ENCODE peak calls at places on chromosomes 6 and 20, in six cellular contexts. One of them, this sample, is unnamed. For H3K4me1 and H3K27me3, the result is how much of the 10 kb centered on the place peaks cover.

GRCh38 chr6:149080511-149080910 is 237.0 kb upstream of the TAB2 start:
- DNase-seq in heart left ventricle: no peak
- DNase-seq in neural progenitor cell: no peak
- DNase-seq in K562: no peak
- DNase-seq in MM.1S: no peak
- DNase-seq in transverse colon: no peak
- DNase-seq in this sample: no peak

GRCh38 chr6:68633654-68634502 is 1.2 kb upstream of the ADGRB3 start:
- DNase-seq in heart left ventricle: no peak
- DNase-seq in neural progenitor cell: no peak
- DNase-seq in K562: no peak
- DNase-seq in MM.1S: peak
- DNase-seq in transverse colon: no peak
- DNase-seq in this sample: no peak

GRCh38 chr20:25042531-25043498 is 15.1 kb downstream of the ACSS1 start:
- DNase-seq in heart left ventricle: peak
- DNase-seq in neural progenitor cell: no peak
- DNase-seq in K562: no peak
- DNase-seq in MM.1S: no peak
- DNase-seq in transverse colon: peak
- DNase-seq in this sample: no peak

GRCh38 chr20:10906830-10907229 is 233.0 kb upstream of the JAG1 start:
- DNase-seq in heart left ventricle: no peak
- DNase-seq in neural progenitor cell: no peak
- DNase-seq in K562: no peak
- DNase-seq in MM.1S: no peak
- DNase-seq in transverse colon: no peak
- DNase-seq in this sample: no peak

GRCh38 chr6:80541186-80541585 is 434.7 kb downstream of the BCKDHB start:
- DNase-seq in heart left ventricle: no peak
- DNase-seq in neural progenitor cell: no peak
- DNase-seq in K562: no peak
- DNase-seq in MM.1S: no peak
- DNase-seq in transverse colon: no peak
- DNase-seq in this sample: no peak

GRCh38 chr6:105324386-105325000 is 78.4 kb downstream of the PREP start:
- DNase-seq in heart left ventricle: no peak
- DNase-seq in neural progenitor cell: no peak
- DNase-seq in K562: no peak
- DNase-seq in MM.1S: no peak
- DNase-seq in transverse colon: no peak
- DNase-seq in this sample: no peak

GRCh38 chr20:42270539-42270938 is 652.4 kb upstream of the CHD6 start:
- DNase-seq in heart left ventricle: no peak
- DNase-seq in neural progenitor cell: no peak
- DNase-seq in K562: no peak
- DNase-seq in MM.1S: no peak
- DNase-seq in transverse colon: no peak
- DNase-seq in this sample: no peak

GRCh38 chr20:1108437-1108920 is 9.9 kb upstream of the PSMF1 start:
- DNase-seq in heart left ventricle: peak
- DNase-seq in neural progenitor cell: peak
- DNase-seq in K562: peak
- DNase-seq in MM.1S: peak
- DNase-seq in transverse colon: peak
- DNase-seq in this sample: peak

GRCh38 chr6:34295721-34296120 is 46.9 kb upstream of the SMIM29 start:
- DNase-seq in heart left ventricle: no peak
- DNase-seq in neural progenitor cell: no peak
- DNase-seq in K562: no peak
- DNase-seq in MM.1S: peak
- DNase-seq in transverse colon: no peak
- DNase-seq in this sample: no peak

GRCh38 chr20:11845311-11845710 is 72.4 kb upstream of the BTBD3 start:
- DNase-seq in heart left ventricle: no peak
- DNase-seq in neural progenitor cell: no peak
- DNase-seq in K562: no peak
- DNase-seq in MM.1S: no peak
- DNase-seq in transverse colon: no peak
- DNase-seq in this sample: no peak

GRCh38 chr6:44542401-44543116 is 155.1 kb downstream of the CDC5L start:
- DNase-seq in heart left ventricle: no peak
- DNase-seq in neural progenitor cell: peak
- DNase-seq in K562: no peak
- DNase-seq in MM.1S: no peak
- DNase-seq in transverse colon: no peak
- DNase-seq in this sample: no peak

GRCh38 chr6:88813045-88813444 is 150.4 kb downstream of the RNGTT start:
- DNase-seq in heart left ventricle: no peak
- DNase-seq in neural progenitor cell: no peak
- DNase-seq in K562: no peak
- DNase-seq in MM.1S: no peak
- DNase-seq in transverse colon: no peak
- DNase-seq in this sample: no peak

GRCh38 chr6:32635526-32636123 is 1.6 kb upstream of the HLA-DQA1 start:
- DNase-seq in heart left ventricle: no peak
- DNase-seq in neural progenitor cell: no peak
- DNase-seq in K562: no peak
- DNase-seq in MM.1S: peak
- DNase-seq in transverse colon: no peak
- DNase-seq in this sample: no peak

GRCh38 chr20:62716198-62716940 is 7.7 kb downstream of the NTSR1 start:
- DNase-seq in heart left ventricle: no peak
- DNase-seq in neural progenitor cell: no peak
- DNase-seq in K562: no peak
- DNase-seq in MM.1S: no peak
- DNase-seq in transverse colon: no peak
- DNase-seq in this sample: no peak

GRCh38 chr6:108565893-108566292 is 5.2 kb downstream of the FOXO3 start:
- DNase-seq in heart left ventricle: peak
- DNase-seq in neural progenitor cell: no peak
- DNase-seq in K562: no peak
- DNase-seq in MM.1S: peak
- DNase-seq in transverse colon: peak
- DNase-seq in this sample: no peak

GRCh38 chr20:18138639-18139583 is 1.2 kb downstream of the KAT14 start:
- DNase-seq in heart left ventricle: no peak
- DNase-seq in neural progenitor cell: no peak
- DNase-seq in K562: no peak
- DNase-seq in MM.1S: no peak
- DNase-seq in transverse colon: no peak
- DNase-seq in this sample: no peak

GRCh38 chr20:51486197-51487005 is 56.1 kb downstream of the NFATC2 start:
- DNase-seq in heart left ventricle: no peak
- DNase-seq in neural progenitor cell: no peak
- DNase-seq in K562: no peak
- DNase-seq in MM.1S: no peak
- DNase-seq in transverse colon: no peak
- DNase-seq in this sample: no peak

GRCh38 chr6:52361347-52361944 is 505 bp upstream of the PAQR8 start:
- DNase-seq in heart left ventricle: peak
- DNase-seq in neural progenitor cell: no peak
- DNase-seq in K562: peak
- DNase-seq in MM.1S: no peak
- DNase-seq in transverse colon: peak
- DNase-seq in this sample: no peak

GRCh38 chr20:24603454-24603853 is 134.0 kb downstream of the SYNDIG1 start:
- DNase-seq in heart left ventricle: no peak
- DNase-seq in neural progenitor cell: no peak
- DNase-seq in K562: no peak
- DNase-seq in MM.1S: no peak
- DNase-seq in transverse colon: no peak
- DNase-seq in this sample: no peak

GRCh38 chr20:16747291-16747811 is 807 bp upstream of the OTOR start:
- DNase-seq in heart left ventricle: no peak
- DNase-seq in neural progenitor cell: no peak
- DNase-seq in K562: no peak
- DNase-seq in MM.1S: no peak
- DNase-seq in transverse colon: no peak
- DNase-seq in this sample: no peak

GRCh38 chr6:42385339-42385738 is 66.4 kb downstream of the TRERF1 start:
- DNase-seq in heart left ventricle: no peak
- DNase-seq in neural progenitor cell: no peak
- DNase-seq in K562: no peak
- DNase-seq in MM.1S: peak
- DNase-seq in transverse colon: no peak
- DNase-seq in this sample: no peak

GRCh38 chr20:19806806-19807691 is 49.0 kb downstream of the RIN2 start:
- DNase-seq in heart left ventricle: no peak
- DNase-seq in neural progenitor cell: no peak
- DNase-seq in K562: no peak
- DNase-seq in MM.1S: no peak
- DNase-seq in transverse colon: no peak
- DNase-seq in this sample: no peak

GRCh38 chr20:37539956-37540455 is 12.3 kb upstream of the BLCAP start:
- DNase-seq in heart left ventricle: no peak
- DNase-seq in neural progenitor cell: no peak
- DNase-seq in K562: no peak
- DNase-seq in MM.1S: no peak
- DNase-seq in transverse colon: no peak
- DNase-seq in this sample: no peak

GRCh38 chr20:37544386-37544785 is 16.7 kb upstream of the BLCAP start:
- DNase-seq in heart left ventricle: no peak
- DNase-seq in neural progenitor cell: no peak
- DNase-seq in K562: no peak
- DNase-seq in MM.1S: no peak
- DNase-seq in transverse colon: no peak
- DNase-seq in this sample: no peak

GRCh38 chr20:37543828-37544227 is 16.2 kb upstream of the BLCAP start:
- DNase-seq in heart left ventricle: no peak
- DNase-seq in neural progenitor cell: no peak
- DNase-seq in K562: no peak
- DNase-seq in MM.1S: no peak
- DNase-seq in transverse colon: no peak
- DNase-seq in this sample: no peak

GRCh38 chr20:37541326-37541725 is 13.7 kb upstream of the BLCAP start:
- DNase-seq in heart left ventricle: no peak
- DNase-seq in neural progenitor cell: no peak
- DNase-seq in K562: no peak
- DNase-seq in MM.1S: no peak
- DNase-seq in transverse colon: no peak
- DNase-seq in this sample: no peak

GRCh38 chr20:37542281-37542680 is 14.6 kb upstream of the BLCAP start:
- DNase-seq in heart left ventricle: no peak
- DNase-seq in neural progenitor cell: no peak
- DNase-seq in K562: no peak
- DNase-seq in MM.1S: no peak
- DNase-seq in transverse colon: no peak
- DNase-seq in this sample: no peak
- H3K4me3 ChIP-seq in heart left ventricle: no peak
- H3K4me3 ChIP-seq in neural progenitor cell: no peak
- H3K4me3 ChIP-seq in K562: no peak
- H3K4me3 ChIP-seq in MM.1S: no peak
- H3K4me3 ChIP-seq in transverse colon: no peak
- H3K4me3 ChIP-seq in this sample: no peak

GRCh38 chr20:36835453-36836198 is 40.3 kb upstream of the TLDC2 start:
- DNase-seq in heart left ventricle: peak
- DNase-seq in neural progenitor cell: peak
- DNase-seq in K562: peak
- DNase-seq in MM.1S: peak
- DNase-seq in transverse colon: peak
- DNase-seq in this sample: peak

GRCh38 chr20:36835025-36835424 is 40.9 kb upstream of the TLDC2 start:
- DNase-seq in heart left ventricle: no peak
- DNase-seq in neural progenitor cell: no peak
- DNase-seq in K562: no peak
- DNase-seq in MM.1S: no peak
- DNase-seq in transverse colon: no peak
- DNase-seq in this sample: no peak

GRCh38 chr20:36832791-36833190 is 43.1 kb upstream of the TLDC2 start:
- DNase-seq in heart left ventricle: no peak
- DNase-seq in neural progenitor cell: no peak
- DNase-seq in K562: no peak
- DNase-seq in MM.1S: no peak
- DNase-seq in transverse colon: no peak
- DNase-seq in this sample: no peak

GRCh38 chr20:36830791-36831691 is 44.9 kb upstream of the TLDC2 start:
- DNase-seq in heart left ventricle: peak
- DNase-seq in neural progenitor cell: no peak
- DNase-seq in K562: no peak
- DNase-seq in MM.1S: no peak
- DNase-seq in transverse colon: no peak
- DNase-seq in this sample: no peak

GRCh38 chr20:36833275-36834020 is 42.5 kb upstream of the TLDC2 start:
- DNase-seq in heart left ventricle: peak
- DNase-seq in neural progenitor cell: no peak
- DNase-seq in K562: no peak
- DNase-seq in MM.1S: no peak
- DNase-seq in transverse colon: peak
- DNase-seq in this sample: no peak
- H3K4me1 ChIP-seq in heart left ventricle: half or more
- H3K4me1 ChIP-seq in neural progenitor cell: under half
- H3K4me1 ChIP-seq in K562: under half
- H3K4me1 ChIP-seq in MM.1S: under half
- H3K4me1 ChIP-seq in transverse colon: half or more
- H3K4me1 ChIP-seq in this sample: under half

GRCh38 chr6:3366596-3367413 is 90.0 kb downstream of the SLC22A23 start:
- DNase-seq in heart left ventricle: no peak
- DNase-seq in neural progenitor cell: no peak
- DNase-seq in K562: no peak
- DNase-seq in MM.1S: no peak
- DNase-seq in transverse colon: no peak
- DNase-seq in this sample: no peak
- H3K27me3 ChIP-seq in heart left ventricle: under half
- H3K27me3 ChIP-seq in neural progenitor cell: under half
- H3K27me3 ChIP-seq in K562: under half
- H3K27me3 ChIP-seq in MM.1S: under half
- H3K27me3 ChIP-seq in transverse colon: under half
- H3K27me3 ChIP-seq in this sample: under half

GRCh38 chr6:138084904-138085838 is 22.0 kb downstream of the PERP start:
- DNase-seq in heart left ventricle: no peak
- DNase-seq in neural progenitor cell: no peak
- DNase-seq in K562: no peak
- DNase-seq in MM.1S: no peak
- DNase-seq in transverse colon: no peak
- DNase-seq in this sample: no peak

GRCh38 chr6:138087549-138087948 is 19.7 kb downstream of the PERP start:
- DNase-seq in heart left ventricle: no peak
- DNase-seq in neural progenitor cell: no peak
- DNase-seq in K562: no peak
- DNase-seq in MM.1S: no peak
- DNase-seq in transverse colon: no peak
- DNase-seq in this sample: no peak

GRCh38 chr6:138088307-138088744 is 18.9 kb downstream of the PERP start:
- DNase-seq in heart left ventricle: no peak
- DNase-seq in neural progenitor cell: no peak
- DNase-seq in K562: no peak
- DNase-seq in MM.1S: no peak
- DNase-seq in transverse colon: peak
- DNase-seq in this sample: no peak

GRCh38 chr6:138085839-138086222 is 21.4 kb downstream of the PERP start:
- DNase-seq in heart left ventricle: no peak
- DNase-seq in neural progenitor cell: no peak
- DNase-seq in K562: no peak
- DNase-seq in MM.1S: no peak
- DNase-seq in transverse colon: no peak
- DNase-seq in this sample: no peak

GRCh38 chr6:138086573-138087196 is 20.5 kb downstream of the PERP start:
- DNase-seq in heart left ventricle: no peak
- DNase-seq in neural progenitor cell: no peak
- DNase-seq in K562: no peak
- DNase-seq in MM.1S: no peak
- DNase-seq in transverse colon: no peak
- DNase-seq in this sample: no peak
- H3K4me3 ChIP-seq in heart left ventricle: no peak
- H3K4me3 ChIP-seq in neural progenitor cell: no peak
- H3K4me3 ChIP-seq in K562: no peak
- H3K4me3 ChIP-seq in MM.1S: no peak
- H3K4me3 ChIP-seq in transverse colon: no peak
- H3K4me3 ChIP-seq in this sample: no peak